ENCODE peak calls at places on chromosomes 6 and 20, in seven cellular contexts. P is stimulated activated CD4-positive, alpha-beta T cell treated with anti-CD3 and anti-CD28 coated beads, Interleukin-1b, Interleukin-23, amount 100 ng/mL, for 1 hour; D is AG10803; C is AG08396; Z is SK-N-SH; N is skeletal muscle cell; L is activated CD4-positive, alpha-beta T cell treated with anti-CD3 and anti-CD28 coated beads, Interleukin-2, amount 10 ng/mL, durations not matched to agents 24 days and 14 days. Y is an unnamed sample.

GRCh38 chr6:115137910-115138309 is 795.1 kb upstream of the HS3ST5 start:
- DNase-seq in N (no peak), Z (no peak), D (no peak), C (no peak), L (no peak), P (no peak), Y (no peak)

GRCh38 chr20:44730441-44730840 is 15.2 kb upstream of the KCNK15 start:
- DNase-seq in D (peak), Z (no peak), N (peak), C (no peak), L (no peak), P (no peak), Y (peak)

GRCh38 chr6:148415511-148416286 is 73.1 kb downstream of the SASH1 start:
- DNase-seq in P (no peak), N (no peak), Z (no peak), C (no peak), L (no peak), D (no peak), Y (no peak)

GRCh38 chr6:98463038-98463437 is 371.3 kb upstream of the POU3F2 start:
- DNase-seq in L (no peak), P (no peak), D (no peak), C (no peak), N (no peak), Z (no peak), Y (no peak)

GRCh38 chr6:41786451-41787218 is 859 bp upstream of the TOMM6 start:
- DNase-seq in P (peak), Z (peak), L (peak), D (peak), N (no peak), C (peak), Y (peak)

GRCh38 chr20:11031300-11031699 is 357.5 kb upstream of the JAG1 start:
- DNase-seq in D (no peak), C (no peak), Z (no peak), N (no peak), L (no peak), P (no peak), Y (no peak)

GRCh38 chr20:3277686-3278465 is 38.9 kb upstream of the SLC4A11 start:
- DNase-seq in C (no peak), D (no peak), L (no peak), Z (no peak), N (no peak), P (no peak), Y (no peak)

GRCh38 chr6:6890400-6890858 is 217.3 kb upstream of the RREB1 start:
- DNase-seq in D (no peak), L (no peak), N (no peak), C (peak), Z (peak), P (no peak), Y (peak)

Y was measured in astrocyte of the hippocampus.